ENCODE peak calls at places on chromosomes 4 and X, in nine cellular contexts. Z, U, I, N, T, R, V, H and K are unnamed samples.

GRCh38 chr4:23660865-23661264 is 229.0 kb downstream of the PPARGC1A start:
- DNase-seq in Z (no peak), R (no peak), H (no peak), U (no peak), T (no peak), I (no peak), N (no peak), V (no peak), K (no peak)

GRCh38 chrX:55160685-55161552 is 59.2 kb upstream of the PAGE5 start:
- DNase-seq in V (peak; percentile 76), H (peak; percentile 86), T (peak; percentile 89), Z (peak; percentile 88), I (peak; percentile 88), U (peak; percentile 94), N (peak; percentile 91), R (peak; percentile 92), K (peak; percentile 90)

GRCh38 chr4:110087116-110087708 is 111.2 kb downstream of the ELOVL6 start:
- DNase-seq in I (no peak), N (no peak), V (no peak), H (no peak), U (no peak), Z (no peak), R (no peak), T (no peak), K (no peak)

GRCh38 chr4:165207016-165207430 is 338 bp upstream of the KLHL2 start:
- DNase-seq in N (peak; percentile 31), I (peak; percentile 20), H (no peak), R (peak; percentile 11), Z (no peak), T (no peak), U (peak; percentile 79), V (no peak), K (no peak)

GRCh38 chrX:106612403-106612789 is 618 bp downstream of the RADX start:
- DNase-seq in V (peak; percentile 36), Z (no peak), I (no peak), N (no peak), U (no peak), T (no peak), H (no peak), R (no peak), K (no peak)

GRCh38 chrX:5810636-5811035 is 418.0 kb downstream of the NLGN4X start:
- DNase-seq in R (no peak), V (no peak), Z (no peak), N (no peak), H (no peak), I (no peak), U (no peak), T (no peak), K (no peak)

GRCh38 chr4:14559641-14560040 is 442.6 kb upstream of the CPEB2 start:
- DNase-seq in V (no peak), U (no peak), R (no peak), N (no peak), H (no peak), Z (no peak), T (no peak), I (no peak), K (no peak)

GRCh38 chr4:14719053-14719452 is 283.2 kb upstream of the CPEB2 start:
- DNase-seq in U (no peak), H (no peak), Z (peak; percentile 62), R (peak; percentile 34), T (no peak), I (no peak), V (no peak), N (no peak), K (no peak)

GRCh38 chrX:84729809-84730208 is 227.6 kb upstream of the HDX start:
- DNase-seq in I (peak; percentile 16), Z (no peak), N (no peak), R (peak; percentile 43), H (peak; percentile 11), U (no peak), T (peak; percentile 30), V (no peak), K (no peak)

GRCh38 chr4:56007154-56007553 is 58.4 kb downstream of the CEP135 start:
- DNase-seq in H (no peak), R (no peak), T (no peak), I (no peak), V (no peak), U (no peak), N (no peak), Z (no peak), K (no peak)

GRCh38 chr4:81527115-81527514 is 55.4 kb upstream of the RASGEF1B start:
- DNase-seq in R (no peak), T (no peak), H (no peak), V (no peak), N (no peak), Z (no peak), U (no peak), I (no peak), K (no peak)

GRCh38 chr4:101177146-101177545 is 170.2 kb downstream of the PPP3CA start:
- DNase-seq in R (no peak), Z (no peak), I (no peak), U (no peak), T (no peak), H (no peak), V (no peak), N (no peak), K (no peak)

GRCh38 chr4:101183224-101183623 is 164.1 kb downstream of the PPP3CA start:
- DNase-seq in N (no peak), Z (no peak), U (no peak), R (no peak), H (no peak), V (no peak), I (no peak), T (no peak), K (no peak)

GRCh38 chr4:101175896-101176676 is 171.2 kb downstream of the PPP3CA start:
- DNase-seq in Z (no peak), I (no peak), T (no peak), R (no peak), H (peak; percentile 53), N (peak; percentile 53), U (no peak), V (no peak), K (peak; percentile 54)

GRCh38 chr4:101174679-101175078 is 172.6 kb downstream of the PPP3CA start:
- DNase-seq in U (no peak), T (no peak), Z (no peak), N (no peak), I (no peak), H (no peak), V (no peak), R (no peak), K (no peak)

DNA sequence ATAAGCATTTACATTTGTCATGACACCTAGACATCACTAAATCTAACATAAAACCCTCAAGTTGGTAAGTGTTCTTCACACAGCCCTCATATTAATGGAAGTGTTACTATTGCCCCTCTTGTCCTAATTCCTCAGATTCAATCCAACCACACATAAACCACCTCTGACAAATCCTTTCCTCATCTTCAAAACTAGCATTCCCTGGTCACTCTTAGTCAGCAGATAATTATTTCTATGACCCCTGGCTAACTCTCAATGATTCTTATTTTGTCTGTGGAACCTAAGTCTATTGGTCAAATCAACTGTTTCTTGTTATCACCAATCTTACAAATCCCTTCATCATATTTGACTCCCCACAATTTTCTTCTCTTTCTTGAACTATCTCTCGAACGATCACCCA is 168.6 kb downstream of the PPP3CA start:
- DNase-seq in I (no peak), U (no peak), N (no peak), Z (no peak), V (no peak), R (no peak), T (no peak), H (no peak), K (no peak)
- TF ChIP-seq EP300 in I (no peak), U (no peak), N (no peak), Z (no peak), V (no peak), R (no peak), T (no peak), H (no peak), K (no peak)

GRCh38 chrX:153803211-153804099 is 9.0 kb downstream of the SSR4 start:
- DNase-seq in Z (no peak), R (no peak), T (no peak), H (no peak), U (no peak), N (no peak), V (no peak), I (no peak), K (no peak)
- TF ChIP-seq CTCF in Z (no peak), R (no peak), T (no peak), H (no peak), U (no peak), N (no peak), V (no peak), I (no peak), K (no peak)

GRCh38 chr4:105634402-105634801 is 74.1 kb downstream of the INTS12 start:
- DNase-seq in R (no peak), U (no peak), N (no peak), Z (no peak), I (no peak), H (no peak), T (no peak), V (no peak), K (no peak)
- H3K4me3 ChIP-seq in R (no peak overlapping the region), U (no peak overlapping the region), N (no peak overlapping the region), Z (no peak overlapping the region), I (no peak overlapping the region), H (no peak overlapping the region), T (no peak overlapping the region), V (no peak overlapping the region), K (no peak overlapping the region)

GRCh38 chr4:36328130-36328529 is 46.7 kb downstream of the DTHD1 start:
- DNase-seq in N (no peak), I (no peak), R (no peak), U (no peak), H (no peak), Z (no peak), V (no peak), T (no peak), K (no peak)

GRCh38 chr4:36333303-36333877 is 52.0 kb downstream of the DTHD1 start:
- DNase-seq in T (no peak), V (no peak), R (no peak), N (no peak), I (no peak), U (no peak), Z (no peak), H (no peak), K (no peak)

GRCh38 chr4:36337665-36338064 is 56.2 kb downstream of the DTHD1 start:
- DNase-seq in U (no peak), V (no peak), N (no peak), H (no peak), T (no peak), R (no peak), Z (no peak), I (no peak), K (no peak)

GRCh38 chr4:36332023-36332781 is 50.8 kb downstream of the DTHD1 start:
- DNase-seq in T (no peak), Z (no peak), N (no peak), R (no peak), V (no peak), I (no peak), H (no peak), U (no peak), K (no peak)

GRCh38 chr4:36332782-36333131 is 51.3 kb downstream of the DTHD1 start:
- DNase-seq in R (no peak), I (no peak), N (no peak), T (no peak), H (no peak), Z (no peak), V (no peak), U (no peak), K (no peak)
- TF ChIP-seq EP300 in R (no peak), I (no peak), N (no peak), T (no peak), H (no peak), Z (no peak), V (no peak), U (no peak), K (no peak)